ENCODE peak calls at places on chromosomes 6 and 20, in five cellular contexts. V is left lung, U is cardiac fibroblast, H is brain microvascular endothelial cell, E is astrocyte of the spinal cord. L is an unnamed sample.
A peak's percentile ranks its signal among the peaks of the same experiment; 100 is the strongest.

GRCh38 chr6:124490123-124490522 is 472.1 kb upstream of the RNF217 start:
- DNase-seq in H (peak; percentile 10), E (no peak), V (no peak), U (no peak), L (no peak)

GRCh38 chr6:106477158-106477557 is 116.6 kb downstream of the CRYBG1 start:
- DNase-seq in H (no peak), U (peak; percentile 28), E (no peak), V (no peak), L (no peak)

GRCh38 chr6:31659649-31660223 is 842 bp downstream of the C6orf47 start:
- DNase-seq in V (no peak), H (no peak), U (peak; percentile 45), E (no peak), L (no peak)

GRCh38 chr6:166996406-166996805 is 2.8 kb upstream of the CEP43 start:
- DNase-seq in V (no peak), U (peak; percentile 71), H (peak; percentile 45), E (peak; percentile 36), L (no peak)

GRCh38 chr6:110518281-110518623 is 41.8 kb upstream of the SLC22A16 start:
- DNase-seq in E (no peak), H (no peak), U (peak; percentile 49), V (no peak), L (no peak)

GRCh38 chr6:159463440-159463839 is 229.6 kb downstream of the SOD2 start:
- DNase-seq in V (no peak), H (peak; percentile 5), E (no peak), U (peak; percentile 40), L (no peak)

GRCh38 chr6:31859923-31860322 is 2.7 kb downstream of the NEU1 start:
- DNase-seq in V (no peak), U (no peak), E (no peak), H (no peak), L (no peak)

GRCh38 chr6:82032444-82032843 is 215.1 kb downstream of the IBTK start:
- DNase-seq in V (no peak), H (no peak), U (no peak), E (no peak), L (no peak)

GRCh38 chr6:63525186-63525878 is 46.9 kb upstream of the LOC128125822 start:
- DNase-seq in H (no peak), E (no peak), U (no peak), V (no peak), L (no peak)

GRCh38 chr20:3045816-3046676 is at the start of gene MRPS26:
- DNase-seq in V (peak; percentile 98), U (peak; percentile 84), H (peak; percentile 70), E (peak; percentile 86), L (peak; percentile 14)

GRCh38 chr20:50281831-50282591 is 91.4 kb downstream of the CEBPB start:
- DNase-seq in V (peak; percentile 78), H (no peak), E (no peak), U (no peak), L (no peak)

GRCh38 chr20:50844430-50845100 is 49.7 kb downstream of the BCAS4 start:
- DNase-seq in H (peak; percentile 84), V (peak; percentile 41), U (peak; percentile 93), E (peak; percentile 92), L (peak; percentile 34)

GRCh38 chr20:39800548-39800947 is 838.4 kb downstream of the DHX35 start:
- DNase-seq in U (peak; percentile 77), H (peak; percentile 84), V (no peak), E (peak; percentile 82), L (peak; percentile 17)

GRCh38 chr6:135496805-135497411 is 632 bp downstream of the AHI1 start:
- DNase-seq in U (peak; percentile 10), H (no peak), V (no peak), E (peak; percentile 23), L (no peak)

GRCh38 chr6:13717787-13718458 is 6.3 kb upstream of the RANBP9 start:
- DNase-seq in H (no peak), E (no peak), V (no peak), U (no peak), L (no peak)

GRCh38 chr20:34299925-34300806 is 3.0 kb downstream of the AHCY start:
- DNase-seq in V (no peak), H (no peak), E (no peak), U (peak; percentile 3), L (no peak)

GRCh38 chr6:1702580-1703051 is 92.9 kb downstream of the FOXC1 start:
- DNase-seq in E (no peak), H (no peak), V (no peak), U (no peak), L (no peak)

GRCh38 chr6:10981409-10981808 is 62.7 kb downstream of the ELOVL2 start:
- DNase-seq in U (no peak), V (no peak), E (no peak), H (no peak), L (no peak)

GRCh38 chr6:97449437-97449966 is 166.5 kb upstream of the MMS22L start:
- DNase-seq in U (no peak), H (no peak), V (no peak), E (no peak), L (no peak)
- H3K4me3 ChIP-seq in U (no peak overlapping the region), H (no peak overlapping the region), V (no peak overlapping the region), E (no peak overlapping the region), L (no peak overlapping the region)

GRCh38 chr6:51349866-51350265 is 531.2 kb downstream of the TFAP2B start:
- DNase-seq in H (no peak), U (no peak), V (no peak), E (no peak), L (no peak)

GRCh38 chr6:51352506-51353029 is 533.9 kb downstream of the TFAP2B start:
- DNase-seq in H (no peak), U (no peak), E (no peak), V (no peak), L (no peak)

GRCh38 chr6:51350308-51350904 is 531.7 kb downstream of the TFAP2B start:
- DNase-seq in V (no peak), E (peak; percentile 12), U (peak; percentile 3), H (peak; percentile 8), L (no peak)
- TF ChIP-seq CTCF in V (no peak), E (peak; percentile 28), U (no peak), H (peak; percentile 32), L (no peak)

GRCh38 chr6:107743311-107743710 is 80.8 kb downstream of the SCML4 start:
- DNase-seq in V (no peak), U (no peak), H (no peak), E (no peak), L (no peak)

GRCh38 chr6:107737397-107737793 is 86.7 kb downstream of the SCML4 start:
- DNase-seq in H (no peak), V (no peak), E (no peak), U (no peak), L (no peak)

GRCh38 chr6:107741191-107741680 is 82.9 kb downstream of the SCML4 start:
- DNase-seq in E (no peak), V (no peak), U (no peak), H (no peak), L (no peak)

GRCh38 chr6:107736713-107737396 is 87.3 kb downstream of the SCML4 start:
- DNase-seq in U (no peak), H (no peak), E (no peak), V (no peak), L (no peak)

DNA sequence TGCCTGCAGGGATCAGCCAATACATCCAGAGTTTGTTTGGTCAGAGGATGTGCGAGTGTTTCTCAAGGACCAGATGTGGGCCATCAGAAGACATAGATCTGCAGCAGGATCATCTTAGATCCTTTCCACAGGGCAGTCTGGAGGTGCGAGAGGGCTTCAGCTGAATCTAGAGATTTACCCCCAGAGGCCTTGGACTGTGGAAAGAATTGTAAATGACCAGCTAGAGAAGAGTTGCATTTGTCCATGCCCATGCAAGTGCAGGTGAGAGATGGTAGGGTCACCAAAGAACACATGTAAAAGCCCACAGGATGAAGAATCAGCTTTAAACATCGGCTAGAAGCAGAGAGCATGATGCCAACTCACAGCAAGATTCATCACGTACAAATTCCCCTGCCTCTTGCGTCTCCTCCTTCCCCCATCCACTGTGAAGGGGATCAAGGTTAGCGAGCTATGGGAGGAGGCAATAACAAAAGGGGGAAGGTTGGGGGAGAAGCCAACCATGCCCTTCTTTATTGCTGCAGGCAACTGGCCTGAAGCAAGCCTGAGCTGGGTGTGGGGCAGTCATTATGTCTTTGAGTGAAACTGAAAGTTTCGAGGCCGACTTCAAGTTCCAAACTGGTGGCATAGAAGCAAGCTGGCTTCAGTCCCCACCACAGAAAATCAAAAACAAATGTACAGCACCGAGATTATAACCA is 83.5 kb downstream of the SCML4 start:
- DNase-seq in V (no peak), E (no peak), U (no peak), H (no peak), L (no peak)
- H3K4me3 ChIP-seq in V (no peak overlapping the region), E (no peak overlapping the region), U (no peak overlapping the region), H (no peak overlapping the region), L (peak overlapping the region; percentile 46)

GRCh38 chr6:93017213-93017612 is 402.1 kb downstream of the EPHA7 start:
- DNase-seq in V (no peak), U (no peak), E (peak; percentile 8), H (no peak), L (no peak)
- TF ChIP-seq CTCF in V (no peak), U (no peak), E (peak; percentile 35), H (peak; percentile 53), L (no peak)

L was measured in AG04449.